ENCODE peak calls at places on chromosomes 2 and 18, in nine cellular contexts. V is body of pancreas; E is tibial artery; I is fibroblast of pulmonary artery; K is NCI-H510A; Y is left cardiac atrium; O is fibroblast of the aortic adventitia; M is brain microvascular endothelial cell; H is effector memory CD8-positive, alpha-beta T cell. A is an unnamed sample.

GRCh38 chr2:27823135-27823534 is 51.6 kb downstream of the MRPL33 start:
- DNase-seq in V (no peak), E (no peak), I (no peak), K (no peak), Y (no peak), O (no peak), M (no peak), H (no peak), A (no peak)

GRCh38 chr2:201129044-201129505 is 13.1 kb downstream of the CFLAR start:
- DNase-seq in V (peak), E (no peak), I (peak), K (no peak), Y (no peak), O (peak), M (peak), H (no peak), A (peak)

GRCh38 chr2:165536861-165537499 is 67.5 kb downstream of the CSRNP3 start:
- DNase-seq in V (no peak), E (no peak), I (peak), K (no peak), Y (no peak), O (no peak), M (no peak), H (no peak), A (no peak)

GRCh38 chr2:221229097-221229496 is 343.0 kb downstream of the EPHA4 start:
- DNase-seq in V (no peak), E (no peak), I (no peak), K (no peak), Y (no peak), O (no peak), M (no peak), H (no peak), A (no peak)

GRCh38 chr2:1544478-1545069 is 131.3 kb downstream of the TPO start:
- DNase-seq in V (no peak), E (no peak), I (peak), K (no peak), Y (no peak), O (peak), M (peak), H (no peak), A (no peak)

GRCh38 chr2:166106431-166107015 is 21.3 kb downstream of the SCN1A start:
- DNase-seq in V (no peak), E (no peak), I (peak), K (no peak), Y (no peak), O (peak), M (no peak), H (no peak), A (no peak)

GRCh38 chr18:58004317-58004716 is 39.7 kb upstream of the NEDD4L start:
- DNase-seq in V (no peak), E (no peak), I (peak), K (no peak), Y (no peak), O (peak), M (peak), H (no peak), A (no peak)

GRCh38 chr2:217653240-217653639 is 349.6 kb downstream of the TNS1 start:
- DNase-seq in V (peak), E (peak), I (peak), K (no peak), Y (peak), O (peak), M (peak), H (no peak), A (no peak)

GRCh38 chr2:144233226-144234114 is 286.4 kb downstream of the ZEB2 start:
- DNase-seq in V (no peak), E (no peak), I (no peak), K (no peak), Y (no peak), O (no peak), M (no peak), H (no peak), A (no peak)

GRCh38 chr18:63511285-63511684 is 30.9 kb upstream of the SERPINB12 start:
- DNase-seq in V (peak), E (no peak), I (peak), K (peak), Y (no peak), O (peak), M (peak), H (no peak), A (no peak)

GRCh38 chr2:120867290-120868231 is 131.9 kb downstream of the GLI2 start:
- DNase-seq in V (peak), E (peak), I (peak), K (peak), Y (peak), O (peak), M (peak), H (no peak), A (peak)

GRCh38 chr2:189222440-189222839 is 42.9 kb upstream of the COL5A2 start:
- DNase-seq in V (peak), E (peak), I (peak), K (no peak), Y (peak), O (peak), M (no peak), H (no peak), A (peak)

GRCh38 chr2:71243548-71244301 is 16.8 kb upstream of the PAIP2B start:
- DNase-seq in V (peak), E (no peak), I (no peak), K (no peak), Y (peak), O (no peak), M (no peak), H (no peak), A (no peak)

GRCh38 chr18:829432-829831 is 17.4 kb upstream of the YES1 start:
- DNase-seq in V (no peak), E (no peak), I (no peak), K (no peak), Y (no peak), O (no peak), M (no peak), H (no peak), A (no peak)

GRCh38 chr2:234395801-234396478 is 100.9 kb downstream of the ARL4C start:
- DNase-seq in V (peak), E (no peak), I (no peak), K (peak), Y (no peak), O (no peak), M (no peak), H (no peak), A (no peak)

GRCh38 chr2:234911271-234911670 is 40.5 kb upstream of the SH3BP4 start:
- DNase-seq in V (no peak), E (no peak), I (peak), K (no peak), Y (no peak), O (peak), M (peak), H (no peak), A (no peak)

GRCh38 chr18:46497129-46497528 is 159.9 kb downstream of the LOXHD1 start:
- DNase-seq in V (peak), E (no peak), I (peak), K (no peak), Y (no peak), O (peak), M (peak), H (peak), A (no peak)

GRCh38 chr2:234661849-234662248 is 165.0 kb upstream of the ARL4C start:
- DNase-seq in V (no peak), E (no peak), I (no peak), K (no peak), Y (no peak), O (no peak), M (no peak), H (no peak), A (no peak)

GRCh38 chr2:181457741-181458425 is 697 bp downstream of the ITGA4 start:
- DNase-seq in V (peak), E (peak), I (peak), K (no peak), Y (peak), O (peak), M (peak), H (peak), A (peak)

GRCh38 chr2:34003795-34004194 is 404.7 kb upstream of the FAM98A start:
- DNase-seq in V (no peak), E (no peak), I (no peak), K (no peak), Y (no peak), O (no peak), M (no peak), H (no peak), A (no peak)

GRCh38 chr18:22170421-22171262 is 1.3 kb downstream of the GATA6 start:
- DNase-seq in V (peak), E (peak), I (peak), K (no peak), Y (peak), O (peak), M (peak), H (no peak), A (no peak)

GRCh38 chr2:98029718-98030222 is 34.0 kb upstream of the TMEM131 start:
- DNase-seq in V (no peak), E (no peak), I (no peak), K (no peak), Y (no peak), O (peak), M (peak), H (no peak), A (no peak)

GRCh38 chr2:71609441-71609840 is 156.1 kb downstream of the DYSF start:
- DNase-seq in V (no peak), E (no peak), I (peak), K (no peak), Y (peak), O (no peak), M (peak), H (no peak), A (no peak)

GRCh38 chr2:37454851-37455762 is 110.7 kb downstream of the QPCT start:
- DNase-seq in V (no peak), E (no peak), I (peak), K (no peak), Y (no peak), O (peak), M (no peak), H (no peak), A (no peak)

GRCh38 chr2:132627542-132627941 is 42.5 kb downstream of the LYPD1 start:
- DNase-seq in V (no peak), E (no peak), I (no peak), K (no peak), Y (no peak), O (peak), M (no peak), H (no peak), A (no peak)

GRCh38 chr18:53380063-53380639 is 844.3 kb downstream of the MBD2 start:
- DNase-seq in V (no peak), E (no peak), I (peak), K (no peak), Y (no peak), O (no peak), M (no peak), H (no peak), A (no peak)

GRCh38 chr2:59684771-59685166 is 868.7 kb downstream of the BCL11A start:
- DNase-seq in V (no peak), E (no peak), I (no peak), K (no peak), Y (no peak), O (no peak), M (no peak), H (no peak), A (no peak)

GRCh38 chr2:84888401-84889276 is 7.8 kb upstream of the TRABD2A start:
- DNase-seq in V (no peak), E (no peak), I (peak), K (no peak), Y (no peak), O (peak), M (peak), H (peak), A (no peak)

GRCh38 chr2:209686417-209686816 is 85.2 kb upstream of the UNC80 start:
- DNase-seq in V (no peak), E (no peak), I (no peak), K (no peak), Y (no peak), O (no peak), M (no peak), H (no peak), A (no peak)

GRCh38 chr2:150008901-150009300 is 421.3 kb upstream of the MMADHC start:
- DNase-seq in V (no peak), E (no peak), I (no peak), K (no peak), Y (no peak), O (no peak), M (no peak), H (no peak), A (no peak)

GRCh38 chr18:3455938-3456685 is 6.1 kb downstream of the TGIF1 start:
- DNase-seq in V (no peak), E (no peak), I (peak), K (no peak), Y (no peak), O (peak), M (no peak), H (no peak), A (no peak)

GRCh38 chr2:46010925-46011490 is 286.2 kb upstream of the EPAS1 start:
- DNase-seq in V (no peak), E (no peak), I (peak), K (no peak), Y (no peak), O (peak), M (no peak), H (no peak), A (no peak)

GRCh38 chr2:150279673-150280072 is 207.8 kb downstream of the RND3 start:
- DNase-seq in V (no peak), E (no peak), I (peak), K (no peak), Y (no peak), O (no peak), M (no peak), H (no peak), A (no peak)

GRCh38 chr18:44848931-44849330 is 168.2 kb downstream of the SETBP1 start:
- DNase-seq in V (peak), E (no peak), I (peak), K (no peak), Y (peak), O (no peak), M (no peak), H (no peak), A (peak)

GRCh38 chr2:239136203-239136602 is 264.6 kb downstream of the HDAC4 start:
- DNase-seq in V (no peak), E (no peak), I (no peak), K (no peak), Y (no peak), O (no peak), M (no peak), H (no peak), A (no peak)